ENCODE peak calls at places on chromosome 10, in four cellular contexts. P, Y, E and O are unnamed samples.

GRCh38 chr10:69360485-69361302 is 56.0 kb downstream of the TACR2 start:
- DNase-seq in E (peak), P (no peak), Y (no peak), O (peak)

GRCh38 chr10:132066186-132066585 is 440 bp downstream of the JAKMIP3 start:
- DNase-seq in E (no peak), Y (no peak), P (no peak), O (no peak)

GRCh38 chr10:37711617-37712488 is 145.6 kb downstream of the ZNF248 start:
- DNase-seq in E (no peak), Y (no peak), P (no peak), O (no peak)

GRCh38 chr10:82814635-82815034 is 939.6 kb downstream of the NRG3 start:
- DNase-seq in P (no peak), E (no peak), Y (no peak), O (no peak)

GRCh38 chr10:121865554-121865953 is 62.3 kb downstream of the ATE1 start:
- DNase-seq in E (no peak), P (no peak), Y (no peak), O (no peak)

GRCh38 chr10:47340613-47341170 is 7.5 kb upstream of the RBP3 start:
- DNase-seq in Y (peak), E (peak), P (peak), O (no peak)

GRCh38 chr10:14588084-14588937 is 186.4 kb downstream of the FAM107B start:
- DNase-seq in Y (peak), E (peak), P (no peak), O (peak)

GRCh38 chr10:92242910-92243671 is 47.8 kb downstream of the CPEB3 start:
- DNase-seq in Y (peak), P (peak), E (peak), O (peak)

GRCh38 chr10:43299579-43299978 is 32.7 kb upstream of the RASGEF1A start:
- DNase-seq in P (peak), E (no peak), Y (no peak), O (no peak)

GRCh38 chr10:89069589-89069988 is 79.0 kb downstream of the FAS start:
- DNase-seq in Y (no peak), E (no peak), P (no peak), O (no peak)

GRCh38 chr10:103441206-103441605 is 11.0 kb downstream of the CALHM2 start:
- DNase-seq in P (no peak), E (no peak), Y (no peak), O (no peak)

GRCh38 chr10:92238586-92239098 is 52.2 kb downstream of the CPEB3 start:
- DNase-seq in Y (no peak), E (peak), P (no peak), O (peak)

DNA sequence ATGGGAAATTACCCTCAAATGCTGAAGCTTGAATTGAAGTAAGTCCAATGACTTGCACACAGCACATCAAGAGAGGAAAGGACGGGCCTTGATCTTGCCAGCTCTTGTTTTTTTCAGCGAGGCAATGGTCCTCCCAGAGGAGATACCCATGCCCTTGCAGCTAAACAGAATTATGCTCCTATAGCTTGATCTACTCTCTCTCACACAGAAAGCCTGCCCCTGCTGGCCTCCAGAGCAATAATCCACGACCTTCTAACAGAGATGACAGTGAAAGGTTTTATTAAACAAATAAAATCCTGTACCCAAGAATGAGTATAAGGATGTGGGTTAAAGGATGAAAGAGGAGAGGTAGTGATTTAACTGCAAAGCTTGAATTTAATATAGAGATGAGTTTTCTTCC is 268.0 kb downstream of the ADRA2A start:
- DNase-seq in P (no peak), E (no peak), Y (no peak), O (no peak)
- TF ChIP-seq CTCF in P (no peak), E (no peak), Y (peak), O (peak)

GRCh38 chr10:29461042-29461441 is 172.2 kb downstream of the LYZL1 start:
- DNase-seq in E (no peak), Y (no peak), P (no peak), O (no peak)

GRCh38 chr10:29470355-29470705 is 164.4 kb downstream of the SVIL start:
- DNase-seq in P (no peak), E (no peak), Y (no peak), O (no peak)

GRCh38 chr10:29470843-29471482 is 163.8 kb downstream of the SVIL start:
- DNase-seq in P (no peak), Y (no peak), E (no peak), O (no peak)

GRCh38 chr10:29469481-29470354 is 165.1 kb downstream of the SVIL start:
- DNase-seq in Y (no peak), P (no peak), E (no peak), O (no peak)

DNA sequence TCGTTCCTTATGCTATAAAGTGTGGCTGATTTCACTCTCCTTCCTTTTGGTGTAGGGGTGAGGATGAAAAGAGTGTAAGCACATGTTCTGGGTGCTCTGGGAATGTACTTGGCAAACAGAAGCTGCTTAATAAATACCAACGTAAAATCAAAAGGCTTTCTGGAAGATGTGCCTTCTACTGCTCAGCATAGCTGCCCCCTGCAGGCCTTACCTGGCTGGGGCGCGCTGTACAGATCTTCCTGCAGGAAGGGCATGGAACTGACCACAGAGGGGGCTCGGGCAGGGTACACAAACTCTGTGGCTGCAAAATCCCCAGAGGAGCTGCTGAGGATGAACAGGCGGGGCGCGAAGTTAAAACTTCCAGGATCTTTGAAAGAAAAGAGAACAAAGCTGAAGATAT is 169.4 kb downstream of the SVIL start:
- DNase-seq in P (no peak), Y (no peak), E (no peak), O (no peak)
- TF ChIP-seq CTCF in P (no peak), Y (peak), E (peak), O (peak)

GRCh38 chr10:94890264-94891022 is 48.0 kb upstream of the CYP2C9 start:
- DNase-seq in Y (no peak), P (no peak), E (no peak), O (no peak)
- TF ChIP-seq CTCF in Y (no peak), P (no peak), E (no peak), O (no peak)

DNA sequence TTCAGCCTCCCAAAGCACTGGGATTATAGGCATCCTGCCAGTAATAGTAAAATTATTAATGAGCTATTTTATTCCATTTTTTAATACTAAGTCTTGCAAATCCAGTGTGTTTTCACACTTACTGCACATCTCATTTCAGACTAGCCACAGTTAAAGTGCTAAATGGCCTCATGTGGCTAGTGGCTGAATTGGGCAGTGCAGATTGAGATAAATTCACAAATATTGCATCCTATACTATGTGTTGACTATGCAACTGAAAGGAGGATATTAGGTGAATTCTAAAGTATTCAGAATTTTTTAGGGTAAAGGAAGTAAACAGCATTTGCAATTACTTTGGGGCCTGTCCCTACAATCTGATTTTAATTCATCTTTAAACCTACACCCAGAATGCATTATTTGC is 10.2 kb downstream of the APBB1IP start:
- DNase-seq in E (no peak), Y (no peak), P (no peak), O (no peak)
- TF ChIP-seq CTCF in E (no peak), Y (peak), P (no peak), O (no peak)

GRCh38 chr10:79447911-79448731 is 2.7 kb upstream of the ZCCHC24 start:
- DNase-seq in P (no peak), E (no peak), Y (no peak), O (no peak)
- TF ChIP-seq CTCF in P (no peak), E (no peak), Y (no peak), O (no peak)

GRCh38 chr10:73460897-73461296 is 27.5 kb upstream of the MSS51 start:
- DNase-seq in E (no peak), P (no peak), Y (no peak), O (no peak)

GRCh38 chr10:73459683-73460314 is 26.4 kb upstream of the MSS51 start:
- DNase-seq in Y (no peak), P (no peak), E (peak), O (no peak)

DNA sequence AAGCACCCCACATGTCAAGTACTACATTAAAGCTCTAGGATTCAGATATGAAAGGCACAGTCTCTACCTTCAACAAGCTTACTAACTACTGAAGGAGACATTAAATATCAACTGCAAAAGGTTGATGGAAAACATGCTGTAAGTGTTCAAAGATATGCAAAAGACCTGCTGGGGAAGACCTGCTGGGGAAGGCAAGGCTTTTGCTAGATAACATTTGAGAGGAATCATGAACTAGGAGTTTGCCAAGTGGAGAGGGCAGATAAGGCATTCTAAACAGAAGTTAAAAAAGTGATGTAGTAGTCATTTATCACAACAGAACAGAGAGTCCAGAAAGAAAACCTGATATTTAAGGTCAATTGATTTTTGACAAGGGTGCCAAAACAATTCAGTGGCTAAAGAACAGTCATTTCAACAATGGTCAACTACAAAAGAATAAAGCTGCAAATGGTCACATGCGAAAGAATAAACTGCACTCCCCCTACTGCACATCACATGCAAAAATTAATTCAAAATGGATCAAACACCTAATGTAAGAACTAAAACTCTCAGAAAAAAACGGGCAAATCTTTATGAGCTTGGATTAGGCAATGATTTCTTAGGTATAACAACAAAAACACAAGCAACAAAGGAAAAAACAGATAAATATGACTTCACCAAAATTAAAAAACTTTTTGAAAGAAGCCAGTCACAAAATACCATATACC is 23.0 kb upstream of the MSS51 start:
- DNase-seq in E (no peak), Y (no peak), P (no peak), O (no peak)
- TF ChIP-seq CTCF in E (no peak), Y (no peak), P (no peak), O (no peak)

GRCh38 chr10:125003146-125003900 is 61.4 kb downstream of the ZRANB1 start:
- DNase-seq in P (no peak), Y (no peak), E (no peak), O (no peak)
- TF ChIP-seq CTCF in P (no peak), Y (no peak), E (no peak), O (no peak)

DNA sequence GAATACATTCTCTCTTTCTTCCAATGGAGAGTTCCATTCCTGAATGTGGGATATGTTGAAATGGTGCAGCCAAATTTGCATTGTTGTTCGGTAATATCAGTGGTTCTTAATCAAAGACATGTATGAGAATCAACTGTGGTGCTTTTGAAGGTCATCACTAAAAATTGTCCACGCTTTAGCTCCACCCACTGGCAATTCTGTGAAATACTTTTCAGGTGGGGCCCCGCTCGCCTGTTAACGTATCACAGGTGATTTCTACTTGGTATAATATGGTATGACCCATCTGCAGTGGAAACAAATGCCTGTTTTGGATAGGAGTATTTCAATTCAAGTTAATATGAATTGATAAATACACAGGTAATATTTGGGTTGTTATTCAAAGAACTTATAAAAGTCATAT is 178.4 kb downstream of the NSUN6 start:
- DNase-seq in Y (no peak), E (no peak), P (no peak), O (no peak)
- TF ChIP-seq CTCF in Y (peak), E (no peak), P (no peak), O (peak)